ENCODE peak calls at places on chromosomes 1 and 21, in five cellular contexts. One of them, this sample, is unnamed.

GRCh38 chr21:33752260-33752659 is 110.0 kb downstream of the ITSN1 start:
- DNase-seq in ACHN: no peak
- DNase-seq in tibial nerve: no peak
- DNase-seq in CD4-positive, alpha-beta T cell: no peak
- DNase-seq in fibroblast of the aortic adventitia: no peak
- DNase-seq in this sample: no peak

GRCh38 chr1:52423771-52424170 is 19.4 kb downstream of the PRPF38A start:
- DNase-seq in tibial nerve: no peak
- DNase-seq in CD4-positive, alpha-beta T cell: peak
- DNase-seq in fibroblast of the aortic adventitia: no peak
- DNase-seq in ACHN: no peak
- DNase-seq in this sample: peak

GRCh38 chr1:99652881-99653281 is 7.0 kb downstream of the PALMD start:
- DNase-seq in tibial nerve: no peak
- DNase-seq in CD4-positive, alpha-beta T cell: no peak
- DNase-seq in ACHN: no peak
- DNase-seq in fibroblast of the aortic adventitia: no peak
- DNase-seq in this sample: no peak

GRCh38 chr1:203650012-203650836 is 23.6 kb downstream of the ATP2B4 start:
- DNase-seq in tibial nerve: no peak
- DNase-seq in ACHN: peak
- DNase-seq in CD4-positive, alpha-beta T cell: peak
- DNase-seq in fibroblast of the aortic adventitia: peak
- DNase-seq in this sample: peak

GRCh38 chr21:35593000-35593502 is 467.3 kb downstream of the SETD4 start:
- DNase-seq in tibial nerve: no peak
- DNase-seq in fibroblast of the aortic adventitia: peak
- DNase-seq in ACHN: no peak
- DNase-seq in CD4-positive, alpha-beta T cell: no peak
- DNase-seq in this sample: no peak

GRCh38 chr1:30159015-30159414 is 564.4 kb downstream of the MATN1 start:
- DNase-seq in tibial nerve: no peak
- DNase-seq in fibroblast of the aortic adventitia: no peak
- DNase-seq in ACHN: no peak
- DNase-seq in CD4-positive, alpha-beta T cell: no peak
- DNase-seq in this sample: no peak

GRCh38 chr1:97163591-97164275 is 442.1 kb downstream of the PTBP2 start:
- DNase-seq in tibial nerve: no peak
- DNase-seq in ACHN: no peak
- DNase-seq in CD4-positive, alpha-beta T cell: no peak
- DNase-seq in fibroblast of the aortic adventitia: no peak
- DNase-seq in this sample: no peak

GRCh38 chr1:28804071-28804470 is 7.9 kb upstream of the OPRD1 start:
- DNase-seq in tibial nerve: no peak
- DNase-seq in CD4-positive, alpha-beta T cell: no peak
- DNase-seq in fibroblast of the aortic adventitia: no peak
- DNase-seq in ACHN: no peak
- DNase-seq in this sample: no peak

GRCh38 chr1:35115459-35116383 is 36.5 kb downstream of the ZMYM1 start:
- DNase-seq in CD4-positive, alpha-beta T cell: no peak
- DNase-seq in tibial nerve: no peak
- DNase-seq in fibroblast of the aortic adventitia: peak
- DNase-seq in ACHN: no peak
- DNase-seq in this sample: no peak

GRCh38 chr1:169681094-169681493 is 30.3 kb downstream of the SELL start:
- DNase-seq in ACHN: no peak
- DNase-seq in tibial nerve: no peak
- DNase-seq in CD4-positive, alpha-beta T cell: no peak
- DNase-seq in fibroblast of the aortic adventitia: no peak
- DNase-seq in this sample: no peak

GRCh38 chr1:90133133-90133532 is 138.2 kb downstream of the ZNF326 start:
- DNase-seq in CD4-positive, alpha-beta T cell: no peak
- DNase-seq in ACHN: peak
- DNase-seq in fibroblast of the aortic adventitia: peak
- DNase-seq in tibial nerve: no peak
- DNase-seq in this sample: no peak

GRCh38 chr21:29499734-29500343 is 201.1 kb downstream of the BACH1 start:
- DNase-seq in ACHN: peak
- DNase-seq in CD4-positive, alpha-beta T cell: no peak
- DNase-seq in tibial nerve: no peak
- DNase-seq in fibroblast of the aortic adventitia: no peak
- DNase-seq in this sample: no peak

GRCh38 chr1:81569761-81570160 is 231.0 kb upstream of the ADGRL2 start:
- DNase-seq in ACHN: no peak
- DNase-seq in tibial nerve: no peak
- DNase-seq in fibroblast of the aortic adventitia: no peak
- DNase-seq in CD4-positive, alpha-beta T cell: no peak
- DNase-seq in this sample: no peak